ENCODE peak calls at places on chromosomes 6 and 20, in nine cellular contexts. R is dorsolateral prefrontal cortex, W is ovary, Q is fibroblast of mammary gland, H is pancreas, T is choroid plexus epithelial cell, C is lower leg skin, F is fibroblast of lung, U is vagina. K is an unnamed sample.
A peak's percentile ranks its signal among the peaks of the same experiment; 100 is the strongest.

GRCh38 chr6:108353853-108354252 is 59.0 kb downstream of the AFG1L start:
- DNase-seq in R (no peak), W (no peak), Q (no peak), H (no peak), T (no peak), C (no peak), F (no peak), U (no peak), K (no peak)

GRCh38 chr20:56439784-56440291 is 27.8 kb downstream of the CASS4 start:
- DNase-seq in R (no peak), W (peak; percentile 34), Q (peak; percentile 94), H (no peak), T (peak; percentile 99), C (peak; percentile 82), F (peak; percentile 93), U (no peak), K (peak; percentile 26)

GRCh38 chr6:98203170-98203806 is 631.1 kb upstream of the POU3F2 start:
- DNase-seq in R (no peak), W (no peak), Q (no peak), H (no peak), T (peak; percentile 2), C (no peak), F (no peak), U (no peak), K (peak; percentile 2)

GRCh38 chr6:50661636-50662035 is 51.7 kb upstream of the TFAP2D start:
- DNase-seq in R (no peak), W (no peak), Q (no peak), H (no peak), T (no peak), C (no peak), F (no peak), U (no peak), K (no peak)

GRCh38 chr20:3658708-3659491 is 4.3 kb downstream of the GFRA4 start:
- DNase-seq in R (peak; percentile 37), W (no peak), Q (no peak), H (no peak), T (peak; percentile 32), C (peak; percentile 72), F (no peak), U (no peak), K (no peak)

GRCh38 chr6:63597142-63598000 is 25.1 kb downstream of the LOC128125822 start:
- DNase-seq in R (no peak), W (no peak), Q (no peak), H (no peak), T (peak; percentile 43), C (no peak), F (no peak), U (no peak), K (peak; percentile 30)

GRCh38 chr20:22939181-22939580 is 95.9 kb upstream of the SSTR4 start:
- DNase-seq in R (no peak), W (no peak), Q (no peak), H (no peak), T (no peak), C (no peak), F (no peak), U (no peak), K (no peak)

GRCh38 chr6:169723991-169724553 is at the start of gene PHF10:
- DNase-seq in R (peak; percentile 61), W (peak; percentile 37), Q (no peak), H (peak; percentile 20), T (peak; percentile 32), C (no peak), F (peak; percentile 28), U (no peak), K (no peak)

GRCh38 chr6:71287926-71288227 is 734 bp upstream of the OGFRL1 start:
- DNase-seq in R (no peak), W (no peak), Q (peak; percentile 58), H (no peak), T (no peak), C (no peak), F (no peak), U (no peak), K (no peak)

GRCh38 chr6:12269100-12269499 is 21.1 kb upstream of the EDN1 start:
- DNase-seq in R (no peak), W (no peak), Q (no peak), H (no peak), T (no peak), C (no peak), F (no peak), U (no peak), K (no peak)

DNA sequence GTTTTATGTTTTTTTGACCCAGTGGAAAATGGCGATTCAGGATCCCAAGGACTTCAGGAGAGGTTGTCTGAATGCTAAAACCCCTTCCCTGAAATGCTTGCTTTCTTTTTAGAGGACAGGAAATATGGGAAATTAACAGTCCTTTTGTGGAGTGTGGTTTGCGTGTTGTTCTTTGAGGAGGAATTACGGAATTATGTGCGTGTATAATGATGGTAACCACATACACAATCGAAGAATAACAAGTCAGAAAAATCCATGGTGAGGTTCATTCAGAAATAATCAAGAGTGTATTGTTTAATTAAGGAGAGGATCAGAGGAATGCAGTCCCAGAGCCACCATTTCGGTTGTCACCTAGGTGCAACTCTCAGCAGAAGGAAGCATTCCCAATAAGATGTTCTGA is 73.2 kb downstream of the PHACTR3 start:
- DNase-seq in R (no peak), W (no peak), Q (no peak), H (no peak), T (no peak), C (no peak), F (no peak), U (peak; percentile 34), K (no peak)
- H3K4me3 ChIP-seq in R (peak overlapping the region; percentile 25), W (no peak overlapping the region), Q (no peak overlapping the region), H (no peak overlapping the region), T (no peak overlapping the region), C (no peak overlapping the region), F (no peak overlapping the region), U (no peak overlapping the region), K (no peak overlapping the region)

GRCh38 chr6:138953451-138953850 is 34.6 kb downstream of the REPS1 start:
- DNase-seq in R (no peak), W (no peak), Q (peak; percentile 85), H (no peak), T (peak; percentile 57), C (no peak), F (no peak), U (no peak), K (no peak)

GRCh38 chr6:138948028-138948427 is 40.0 kb downstream of the REPS1 start:
- DNase-seq in R (no peak), W (no peak), Q (peak; percentile 33), H (no peak), T (no peak), C (no peak), F (no peak), U (no peak), K (no peak)

GRCh38 chr6:138944412-138944811 is 43.6 kb downstream of the REPS1 start:
- DNase-seq in R (no peak), W (no peak), Q (peak; percentile 75), H (no peak), T (peak; percentile 86), C (no peak), F (peak; percentile 58), U (no peak), K (peak; percentile 16)

GRCh38 chr6:138945354-138945753 is 42.7 kb downstream of the REPS1 start:
- DNase-seq in R (no peak), W (no peak), Q (no peak), H (no peak), T (no peak), C (no peak), F (no peak), U (no peak), K (no peak)

GRCh38 chr6:138948780-138949179 is 39.3 kb downstream of the REPS1 start:
- DNase-seq in R (no peak), W (no peak), Q (no peak), H (no peak), T (no peak), C (no peak), F (no peak), U (no peak), K (no peak)
- TF ChIP-seq CTCF in R (no peak), W (no peak), Q (peak; percentile 6), H (no peak), T (peak; percentile 28), C (no peak), F (no peak), U (no peak), K (no peak)

GRCh38 chr6:77462359-77463307 is 658 bp downstream of the HTR1B start:
- DNase-seq in R (no peak), W (no peak), Q (no peak), H (no peak), T (peak; percentile 72), C (peak; percentile 81), F (no peak), U (no peak), K (no peak)

GRCh38 chr6:77466055-77467028 is 3.1 kb upstream of the HTR1B start:
- DNase-seq in R (peak; percentile 57), W (no peak), Q (peak; percentile 76), H (peak; percentile 45), T (peak; percentile 83), C (no peak), F (peak; percentile 68), U (no peak), K (peak; percentile 42)

GRCh38 chr6:77463308-77463880 is at the start of gene HTR1B:
- DNase-seq in R (no peak), W (no peak), Q (no peak), H (no peak), T (peak; percentile 64), C (peak; percentile 82), F (no peak), U (no peak), K (no peak)

GRCh38 chr6:77461796-77462195 is 1.5 kb downstream of the HTR1B start:
- DNase-seq in R (no peak), W (no peak), Q (no peak), H (no peak), T (no peak), C (no peak), F (no peak), U (no peak), K (no peak)

DNA sequence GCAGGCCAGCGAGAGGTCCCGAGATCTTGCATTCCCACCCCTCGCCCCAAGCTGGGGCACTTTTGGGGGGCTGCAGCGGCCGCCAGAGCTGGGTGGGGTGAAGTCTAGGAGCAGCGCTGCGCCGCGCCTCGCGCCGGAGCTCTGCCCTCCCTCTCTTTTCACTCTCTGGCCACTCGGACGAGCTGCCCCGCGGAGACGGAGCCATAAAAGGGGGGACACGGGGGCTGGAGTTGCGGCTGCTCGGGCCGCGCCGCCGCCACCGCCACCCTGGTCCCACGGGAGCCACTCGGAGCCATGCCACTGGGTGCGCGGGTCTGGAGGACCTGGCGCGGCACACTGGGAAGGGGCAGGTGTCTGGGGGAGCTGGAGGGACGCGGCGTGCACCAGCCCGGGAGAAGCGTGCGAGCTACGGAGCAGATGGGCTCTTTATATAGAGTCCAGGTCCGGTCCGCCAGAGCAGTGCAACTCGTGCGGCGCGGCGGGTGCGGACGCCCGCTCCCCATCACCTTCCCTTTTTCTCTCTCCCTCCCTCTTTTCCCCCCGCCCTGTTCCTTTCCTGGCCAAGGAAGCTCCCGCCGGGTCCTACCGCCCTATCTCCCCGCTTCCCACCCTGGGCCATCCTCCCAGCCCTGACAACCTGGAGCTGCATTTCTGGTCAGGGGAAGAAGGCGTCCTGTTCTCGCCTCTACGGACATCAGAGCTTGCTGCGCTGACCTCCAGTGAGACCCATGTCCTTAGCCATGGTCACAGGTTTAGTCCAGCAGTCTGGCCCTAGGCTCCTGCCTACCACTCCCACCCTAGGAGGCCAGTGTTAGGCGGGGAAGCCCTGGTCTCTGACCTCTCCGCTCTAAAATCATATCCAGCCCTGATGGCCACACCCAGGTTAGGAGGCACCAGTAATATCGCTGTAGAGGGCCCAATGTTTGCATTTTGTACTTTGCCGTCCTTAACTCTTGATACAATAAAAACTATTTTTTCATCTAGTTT is 883 bp upstream of the HTR1B start:
- DNase-seq in R (peak; percentile 46), W (no peak), Q (no peak), H (no peak), T (peak; percentile 48), C (peak; percentile 79), F (no peak), U (no peak), K (no peak)
- H3K4me3 ChIP-seq in R (peak overlapping the region; percentile 65), W (peak overlapping the region; percentile 24), Q (peak overlapping the region; percentile 36), H (peak overlapping the region; percentile 51), T (peak overlapping the region; percentile 73), C (no peak overlapping the region), F (peak overlapping the region; percentile 30), U (peak overlapping the region; percentile 43), K (peak overlapping the region; percentile 45)

GRCh38 chr6:149190228-149190831 is 127.2 kb upstream of the TAB2 start:
- DNase-seq in R (no peak), W (no peak), Q (peak; percentile 26), H (no peak), T (peak; percentile 68), C (no peak), F (peak; percentile 9), U (no peak), K (no peak)
- TF ChIP-seq CTCF in R (no peak), W (no peak), Q (no peak), H (no peak), T (peak; percentile 23), C (no peak), F (no peak), U (no peak), K (peak; percentile 27)